ENCODE peak calls at places on chromosomes 13 and 19, in six cellular contexts. E, N, C, L, R and B are unnamed samples.

GRCh38 chr13:35630551-35631275 is 154.2 kb upstream of the MAB21L1 start:
- DNase-seq in E (no peak), N (no peak), C (no peak), L (no peak), R (peak; percentile 47), B (no peak)

GRCh38 chr13:23460309-23460708 is 26.8 kb upstream of the SACS start:
- DNase-seq in E (no peak), N (no peak), C (no peak), L (no peak), R (no peak), B (no peak)

GRCh38 chr13:60583911-60584753 is 187.1 kb downstream of the TDRD3 start:
- DNase-seq in E (no peak), N (no peak), C (no peak), L (no peak), R (peak; percentile 19), B (no peak)

GRCh38 chr13:29081036-29081435 is 260.9 kb downstream of the MTUS2 start:
- DNase-seq in E (no peak), N (no peak), C (no peak), L (no peak), R (no peak), B (no peak)

GRCh38 chr13:33017410-33017929 is 1.2 kb downstream of the KL start:
- DNase-seq in E (no peak), N (peak; percentile 40), C (no peak), L (no peak), R (peak; percentile 20), B (peak; percentile 62)

GRCh38 chr13:82947121-82948077 is 934.9 kb downstream of the SLITRK1 start:
- DNase-seq in E (no peak), N (no peak), C (no peak), L (no peak), R (no peak), B (no peak)

GRCh38 chr13:20546559-20546958 is 20.4 kb upstream of the IFT88 start:
- DNase-seq in E (no peak), N (no peak), C (no peak), L (no peak), R (no peak), B (no peak)

GRCh38 chr19:42250249-42250665 is 4.7 kb downstream of the ERF start:
- DNase-seq in E (no peak), N (no peak), C (no peak), L (no peak), R (no peak), B (no peak)

GRCh38 chr13:42494157-42494556 is 79.8 kb upstream of the TNFSF11 start:
- DNase-seq in E (no peak), N (no peak), C (no peak), L (no peak), R (no peak), B (no peak)

GRCh38 chr13:99687728-99688397 is 186.6 kb downstream of the TM9SF2 start:
- DNase-seq in E (no peak), N (no peak), C (no peak), L (no peak), R (no peak), B (no peak)

GRCh38 chr19:29714371-29714952 is 599 bp downstream of the C19orf12 start:
- DNase-seq in E (no peak), N (no peak), C (no peak), L (peak; percentile 61), R (no peak), B (no peak)